ENCODE peak calls at places on chromosome 22, in ten cellular contexts. T, B, F, D, Q, R, L, E, C and P are unnamed samples.

GRCh38 chr22:46172522-46172921 is 22.2 kb downstream of the PPARA start:
- DNase-seq in L (no peak), T (no peak), B (no peak), C (no peak), D (no peak), F (no peak), R (no peak), E (no peak), Q (no peak), P (no peak)

GRCh38 chr22:24503851-24504170 is 8.7 kb downstream of the UPB1 start:
- DNase-seq in T (no peak), R (no peak), Q (no peak), E (no peak), C (no peak), F (no peak), B (no peak), L (no peak), D (no peak), P (no peak)

GRCh38 chr22:23306438-23306921 is 126.2 kb downstream of the BCR start:
- DNase-seq in T (no peak), C (peak; percentile 46), F (no peak), D (no peak), L (no peak), E (no peak), R (peak; percentile 74), Q (peak; percentile 19), B (peak; percentile 63), P (no peak)

GRCh38 chr22:45181766-45182165 is 18.0 kb downstream of the NUP50 start:
- DNase-seq in E (no peak), L (no peak), F (no peak), B (no peak), C (no peak), D (no peak), Q (no peak), R (no peak), T (no peak), P (no peak)

GRCh38 chr22:38649841-38650522 is 6.2 kb downstream of the FAM227A start:
- DNase-seq in T (peak; percentile 29), F (no peak), R (no peak), L (no peak), B (no peak), D (no peak), C (no peak), Q (no peak), E (no peak), P (no peak)

GRCh38 chr22:32333769-32334639 is 23.7 kb upstream of the RFPL3 start:
- DNase-seq in E (no peak), R (no peak), F (no peak), B (no peak), C (no peak), L (no peak), T (no peak), Q (no peak), D (no peak), P (no peak)

GRCh38 chr22:37193629-37194191 is 5.7 kb upstream of the C1QTNF6 start:
- DNase-seq in L (no peak), E (no peak), B (peak; percentile 56), C (peak; percentile 40), Q (no peak), F (no peak), D (no peak), T (no peak), R (peak; percentile 36), P (no peak)

GRCh38 chr22:37162221-37163095 is 12.7 kb upstream of the IL2RB start:
- DNase-seq in F (no peak), Q (no peak), B (no peak), L (no peak), D (peak; percentile 64), T (no peak), C (no peak), E (peak; percentile 47), R (no peak), P (no peak)

GRCh38 chr22:43174941-43175531 is 11.9 kb downstream of the TTLL12 start:
- DNase-seq in Q (no peak), D (no peak), F (no peak), L (no peak), T (no peak), E (no peak), B (no peak), C (no peak), R (no peak), P (no peak)

GRCh38 chr22:47051435-47052175 is 289.2 kb downstream of the TBC1D22A start:
- DNase-seq in E (no peak), T (no peak), F (no peak), Q (no peak), C (no peak), D (no peak), L (no peak), B (no peak), R (no peak), P (no peak)

GRCh38 chr22:25399649-25400151 is 164.8 kb upstream of the GRK3 start:
- DNase-seq in E (no peak), C (no peak), Q (no peak), B (no peak), R (no peak), T (no peak), L (no peak), F (no peak), D (no peak), P (no peak)

GRCh38 chr22:46374663-46375474 is 39.4 kb downstream of the TRMU start:
- DNase-seq in L (no peak), C (peak; percentile 84), E (no peak), Q (no peak), B (no peak), F (no peak), D (no peak), T (no peak), R (no peak), P (no peak)

GRCh38 chr22:35686298-35686697 is 31.4 kb upstream of the APOL5 start:
- DNase-seq in R (no peak), B (no peak), L (no peak), D (no peak), E (no peak), T (no peak), C (no peak), Q (no peak), F (no peak), P (no peak)

GRCh38 chr22:29195118-29195963 is 10.4 kb upstream of the EMID1 start:
- DNase-seq in D (no peak), L (peak; percentile 8), F (no peak), B (no peak), Q (no peak), R (no peak), T (no peak), E (no peak), C (no peak), P (no peak)

GRCh38 chr22:25182131-25183110 is 17.2 kb upstream of the CRYBB3 start:
- DNase-seq in B (no peak), L (no peak), R (no peak), T (no peak), F (no peak), C (no peak), Q (no peak), E (no peak), D (no peak), P (no peak)

GRCh38 chr22:17313591-17313990 is 55.7 kb upstream of the CECR2 start:
- DNase-seq in D (no peak), R (no peak), T (no peak), Q (no peak), E (no peak), C (no peak), F (no peak), B (no peak), L (no peak), P (no peak)

GRCh38 chr22:35458547-35459422 is 58.8 kb downstream of the MCM5 start:
- DNase-seq in E (no peak), F (no peak), C (no peak), D (no peak), Q (no peak), T (no peak), L (no peak), R (no peak), B (no peak), P (no peak)

GRCh38 chr22:17264321-17265052 is 45.3 kb upstream of the ADA2 start:
- DNase-seq in E (no peak), T (no peak), F (no peak), R (peak; percentile 30), D (no peak), Q (no peak), C (no peak), B (peak; percentile 15), L (no peak), P (peak; percentile 29)

GRCh38 chr22:39205344-39206021 is 39.3 kb downstream of the PDGFB start:
- DNase-seq in R (peak; percentile 78), L (no peak), D (peak; percentile 26), B (peak; percentile 84), F (no peak), E (no peak), C (no peak), Q (peak; percentile 57), T (peak; percentile 49), P (no peak)

GRCh38 chr22:33917744-33918406 is 2.4 kb downstream of the LARGE1 start:
- DNase-seq in T (no peak), F (no peak), Q (peak; percentile 18), B (no peak), E (no peak), L (peak; percentile 22), R (peak; percentile 50), C (no peak), D (no peak), P (no peak)

GRCh38 chr22:31680764-31681624 is 19.0 kb upstream of the PISD start:
- DNase-seq in B (peak; percentile 76), T (no peak), R (peak; percentile 79), C (no peak), Q (no peak), F (no peak), L (no peak), E (no peak), D (no peak), P (no peak)

GRCh38 chr22:21101877-21102638 is 56.3 kb downstream of the LRRC74B start:
- DNase-seq in R (no peak), Q (no peak), L (no peak), T (no peak), C (no peak), E (no peak), D (no peak), B (peak; percentile 14), F (no peak), P (no peak)

GRCh38 chr22:25956801-25957200 is 212.5 kb upstream of the SEZ6L start:
- DNase-seq in D (no peak), L (no peak), E (no peak), B (no peak), Q (no peak), F (no peak), C (no peak), R (no peak), T (no peak), P (no peak)

GRCh38 chr22:27718186-27719032 is 83.1 kb downstream of the MN1 start:
- DNase-seq in Q (peak; percentile 90), D (no peak), B (peak; percentile 94), F (peak; percentile 69), L (peak; percentile 44), R (peak; percentile 98), T (peak; percentile 81), C (peak; percentile 58), E (no peak), P (peak; percentile 84)

GRCh38 chr22:41746563-41747400 is 47.5 kb downstream of the MEI1 start:
- DNase-seq in Q (peak; percentile 92), C (peak; percentile 71), B (peak; percentile 89), T (peak; percentile 79), F (peak; percentile 44), R (peak; percentile 76), E (peak; percentile 21), L (peak; percentile 81), D (peak; percentile 26), P (peak; percentile 68)

GRCh38 chr22:30858976-30859713 is 109.4 kb downstream of the MORC2 start:
- DNase-seq in T (no peak), C (peak; percentile 49), L (peak; percentile 5), B (no peak), E (no peak), F (no peak), D (no peak), Q (no peak), R (no peak), P (no peak)

GRCh38 chr22:35648066-35649025 is at the start of gene APOL6:
- DNase-seq in B (peak; percentile 82), D (peak; percentile 51), T (no peak), Q (peak; percentile 50), C (no peak), R (peak; percentile 76), E (peak; percentile 45), F (no peak), L (no peak), P (no peak)

GRCh38 chr22:27286711-27287110 is 514.8 kb downstream of the MN1 start:
- DNase-seq in R (no peak), F (no peak), E (no peak), C (no peak), L (no peak), B (no peak), D (no peak), T (no peak), Q (no peak), P (no peak)